ENCODE peak calls at places on chromosomes 7 and 10, in eight cellular contexts. V is A549, A is cardiac muscle cell, P is left lung, G is endothelial cell of umbilical vein, Z is tibial artery, X is AG04450, T is dorsolateral prefrontal cortex. S is an unnamed sample.

GRCh38 chr7:149669121-149669818 is 104.1 kb downstream of the ZNF467 start:
- DNase-seq in V (no peak), Z (no peak), X (no peak), G (peak; percentile 42), A (no peak), P (no peak), T (no peak), S (no peak)

GRCh38 chr7:46494441-46494840 is 573.4 kb upstream of the IGFBP3 start:
- DNase-seq in T (no peak), G (no peak), A (no peak), V (no peak), Z (no peak), P (no peak), X (no peak), S (no peak)

GRCh38 chr10:59091239-59091638 is 85.2 kb upstream of the PHYHIPL start:
- DNase-seq in G (no peak), T (no peak), P (no peak), X (no peak), A (no peak), V (no peak), Z (no peak), S (no peak)

GRCh38 chr7:114922151-114922651 is 307 bp downstream of the MDFIC start:
- DNase-seq in Z (peak; percentile 46), A (peak; percentile 74), V (peak; percentile 38), G (peak; percentile 47), P (peak; percentile 59), T (no peak), X (no peak), S (peak; percentile 38)

GRCh38 chr10:129877773-129878371 is 86.2 kb downstream of the EBF3 start:
- DNase-seq in X (no peak), V (no peak), G (no peak), A (peak; percentile 37), T (no peak), Z (no peak), P (no peak), S (no peak)

GRCh38 chr10:18713077-18713476 is 53.8 kb downstream of the ARL5B start:
- DNase-seq in A (no peak), X (peak; percentile 60), V (peak; percentile 33), Z (no peak), P (no peak), T (no peak), G (no peak), S (peak; percentile 63)

GRCh38 chr7:21352540-21353387 is 75.1 kb upstream of the SP4 start:
- DNase-seq in X (no peak), A (no peak), Z (no peak), P (no peak), T (no peak), G (no peak), V (no peak), S (no peak)

GRCh38 chr7:32937344-32938174 is 19.7 kb upstream of the FKBP9 start:
- DNase-seq in T (no peak), G (peak; percentile 57), A (peak; percentile 87), X (no peak), V (no peak), P (no peak), Z (peak; percentile 54), S (no peak)

GRCh38 chr10:93386496-93387369 is 95.4 kb downstream of the MYOF start:
- DNase-seq in V (no peak), Z (no peak), T (no peak), P (no peak), X (no peak), A (no peak), G (no peak), S (peak; percentile 25)

GRCh38 chr10:126169899-126170298 is 218.4 kb downstream of the ADAM12 start:
- DNase-seq in V (no peak), X (no peak), Z (no peak), T (no peak), A (no peak), P (no peak), G (no peak), S (no peak)

GRCh38 chr10:133309111-133309719 is 501 bp downstream of the ZNF511 start:
- DNase-seq in X (peak; percentile 68), G (peak; percentile 92), T (peak; percentile 84), Z (peak; percentile 84), P (peak; percentile 94), V (peak; percentile 53), A (peak; percentile 93), S (peak; percentile 88)

GRCh38 chr7:7673240-7673550 is 32.6 kb downstream of the UMAD1 start:
- DNase-seq in X (no peak), P (no peak), A (no peak), G (no peak), T (no peak), V (no peak), Z (no peak), S (no peak)

GRCh38 chr7:54629771-54630170 is 87.6 kb downstream of the VSTM2A start:
- DNase-seq in Z (no peak), P (no peak), G (no peak), V (no peak), T (no peak), X (no peak), A (no peak), S (no peak)

GRCh38 chr10:72058989-72059842 is 29.1 kb downstream of the SPOCK2 start:
- DNase-seq in A (no peak), G (peak; percentile 73), T (no peak), V (no peak), P (no peak), Z (no peak), X (no peak), S (peak; percentile 27)

GRCh38 chr10:117684673-117685211 is 142.2 kb downstream of the EMX2 start:
- DNase-seq in P (no peak), Z (peak; percentile 33), X (no peak), A (no peak), G (no peak), V (no peak), T (no peak), S (no peak)

GRCh38 chr10:45463244-45464116 is 89.5 kb downstream of the ALOX5 start:
- DNase-seq in X (no peak), P (no peak), T (no peak), A (no peak), V (no peak), G (no peak), Z (no peak), S (no peak)

GRCh38 chr7:157854066-157854891 is 517.5 kb downstream of the DNAJB6 start:
- DNase-seq in X (no peak), T (no peak), Z (peak; percentile 80), V (no peak), A (no peak), P (peak; percentile 90), G (no peak), S (no peak)
- H3K27ac ChIP-seq in X (no peak overlapping the region), T (no peak overlapping the region), Z (no peak overlapping the region), V (no peak overlapping the region), A (no peak overlapping the region), P (peak overlapping the region; percentile 84), G (no peak overlapping the region), S (no peak overlapping the region)

GRCh38 chr7:19110778-19111175 is 6.7 kb downstream of the TWIST1 start:
- DNase-seq in T (no peak), A (no peak), P (no peak), G (no peak), Z (no peak), X (no peak), V (no peak), S (no peak)

GRCh38 chr7:19112290-19113000 is 5.0 kb downstream of the TWIST1 start:
- DNase-seq in G (no peak), A (peak; percentile 28), P (no peak), Z (no peak), V (no peak), X (no peak), T (no peak), S (peak; percentile 41)

GRCh38 chr7:19110026-19110777 is 7.2 kb downstream of the TWIST1 start:
- DNase-seq in Z (no peak), P (no peak), V (no peak), A (no peak), G (no peak), T (no peak), X (no peak), S (no peak)

GRCh38 chr7:19113001-19113349 is 4.5 kb downstream of the TWIST1 start:
- DNase-seq in Z (no peak), G (no peak), A (no peak), X (no peak), T (no peak), V (no peak), P (no peak), S (no peak)

DNA sequence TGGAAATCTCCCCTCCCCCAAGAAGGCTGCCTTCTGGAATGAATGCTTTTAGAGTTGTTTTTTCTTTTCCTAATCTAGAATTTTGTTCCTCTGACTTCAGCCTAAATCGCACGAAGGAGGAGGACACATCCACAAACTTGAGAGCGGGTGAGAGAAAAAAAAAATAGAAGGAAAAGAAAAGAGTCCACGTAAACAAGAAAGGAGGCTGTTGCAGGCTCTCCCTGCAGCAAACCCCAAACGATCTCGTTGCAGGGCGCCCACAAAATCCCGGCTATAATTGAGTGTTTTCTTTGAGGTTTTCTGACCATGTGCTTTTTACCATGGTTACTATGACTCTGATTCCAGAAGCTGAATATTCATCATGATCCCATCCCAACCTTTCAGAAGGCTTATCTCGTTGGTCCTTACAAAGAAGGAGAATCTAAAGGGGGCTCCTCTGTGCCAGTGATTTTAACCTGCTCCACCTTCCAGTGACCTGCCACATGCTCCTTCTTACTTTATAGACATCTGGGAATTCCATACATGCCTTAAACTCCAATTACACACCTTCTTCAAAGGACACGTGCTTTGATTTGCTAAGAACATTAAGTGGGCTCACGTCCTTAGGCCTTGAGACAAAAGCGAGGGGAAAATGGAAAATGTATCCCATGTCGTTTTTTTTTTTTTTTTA is 5.8 kb downstream of the TWIST1 start:
- DNase-seq in V (no peak), X (no peak), T (no peak), Z (no peak), G (no peak), A (peak; percentile 12), P (no peak), S (no peak)
- H3K4me3 ChIP-seq in V (no peak overlapping the region), X (no peak overlapping the region), T (no peak overlapping the region), Z (no peak overlapping the region), G (no peak overlapping the region), A (peak overlapping the region; percentile 28), P (no peak overlapping the region), S (no peak overlapping the region)

GRCh38 chr7:151769189-151769821 is 107.6 kb downstream of the PRKAG2 start:
- DNase-seq in G (no peak), P (peak; percentile 22), Z (no peak), A (no peak), X (no peak), V (no peak), T (no peak), S (no peak)
- H3K27ac ChIP-seq in G (no peak overlapping the region), P (no peak overlapping the region), Z (no peak overlapping the region), A (no peak overlapping the region), X (no peak overlapping the region), V (no peak overlapping the region), T (no peak overlapping the region), S (no peak overlapping the region)

GRCh38 chr7:27138987-27139334 is 4.5 kb downstream of the HOXA5 start:
- DNase-seq in V (no peak), A (no peak), Z (no peak), G (no peak), X (no peak), T (no peak), P (no peak), S (no peak)

GRCh38 chr7:27141138-27141537 is 2.3 kb downstream of the HOXA5 start:
- DNase-seq in V (no peak), X (no peak), P (no peak), G (no peak), Z (no peak), T (no peak), A (no peak), S (no peak)

GRCh38 chr7:27140108-27140842 is 3.2 kb downstream of the HOXA5 start:
- DNase-seq in Z (no peak), X (no peak), G (no peak), A (no peak), T (no peak), P (no peak), V (no peak), S (no peak)

GRCh38 chr7:27137603-27138410 is 5.7 kb downstream of the HOXA5 start:
- DNase-seq in A (no peak), T (no peak), Z (no peak), X (no peak), P (no peak), V (no peak), G (peak; percentile 78), S (no peak)

GRCh38 chr7:27139335-27140107 is 4.0 kb downstream of the HOXA5 start:
- DNase-seq in G (no peak), T (no peak), P (peak; percentile 34), A (no peak), X (no peak), Z (no peak), V (no peak), S (no peak)
- H3K4me3 ChIP-seq in G (peak overlapping the region; percentile 6), T (no peak overlapping the region), P (peak overlapping the region; percentile 52), A (peak overlapping the region; percentile 9), X (peak overlapping the region; percentile 94), Z (no peak overlapping the region), V (no peak overlapping the region), S (no peak overlapping the region)